ENCODE peak calls at places on chromosomes 1 and 21, in four cellular contexts. I is HFF-Myc; B is activated naive CD8-positive, alpha-beta T cell treated with anti-CD3 and anti-CD28 coated beads, Interleukin-2, amount 50 U/mL, for 24 hours; E is EL. L is an unnamed sample.

GRCh38 chr1:40630488-40631223 is 34.8 kb downstream of the RIMS3 start:
- DNase-seq in I (no peak), B (peak), E (peak), L (peak)

GRCh38 chr1:223144431-223144830 is 1.4 kb upstream of the TLR5 start:
- DNase-seq in I (no peak), B (no peak), E (no peak), L (no peak)

GRCh38 chr1:185559684-185560310 is 174.4 kb upstream of the HMCN1 start:
- DNase-seq in I (no peak), B (peak), E (peak), L (no peak)

GRCh38 chr1:219085082-219085481 is 88.6 kb upstream of the LYPLAL1 start:
- DNase-seq in I (peak), B (no peak), E (peak), L (no peak)

GRCh38 chr1:176466514-176466913 is 3.5 kb downstream of the PAPPA2 start:
- DNase-seq in I (no peak), B (no peak), E (no peak), L (no peak)

GRCh38 chr1:14808768-14809167 is 210.3 kb downstream of the KAZN start:
- DNase-seq in I (no peak), B (no peak), E (no peak), L (no peak)

GRCh38 chr1:53633073-53633704 is 105.8 kb downstream of the GLIS1 start:
- DNase-seq in I (no peak), B (no peak), E (no peak), L (no peak)

GRCh38 chr1:6317101-6317760 is 56.3 kb upstream of the GPR153 start:
- DNase-seq in I (no peak), B (no peak), E (peak), L (no peak)

GRCh38 chr1:31576201-31576669 is at the start of gene TINAGL1:
- DNase-seq in I (no peak), B (no peak), E (no peak), L (no peak)

GRCh38 chr1:44327679-44328491 is 27.2 kb downstream of the ERI3 start:
- DNase-seq in I (peak), B (no peak), E (peak), L (peak)

GRCh38 chr1:200838676-200839445 is 33.9 kb upstream of the GPR25 start:
- DNase-seq in I (no peak), B (no peak), E (peak), L (no peak)

GRCh38 chr1:68321084-68321685 is 88.9 kb upstream of the WLS start:
- DNase-seq in I (no peak), B (no peak), E (peak), L (peak)

GRCh38 chr1:27563407-27564263 is 40.3 kb downstream of the AHDC1 start:
- DNase-seq in I (no peak), B (no peak), E (peak), L (no peak)

GRCh38 chr1:21200767-21201166 is 24.1 kb upstream of the EIF4G3 start:
- DNase-seq in I (no peak), B (no peak), E (peak), L (no peak)

GRCh38 chr1:83839566-83840173 is 159.3 kb downstream of the TTLL7 start:
- DNase-seq in I (no peak), B (no peak), E (no peak), L (no peak)

GRCh38 chr1:159091547-159092397 is 15.2 kb upstream of the AIM2 start:
- DNase-seq in I (peak), B (no peak), E (peak), L (no peak)

GRCh38 chr1:68322837-68323687 is 90.7 kb upstream of the WLS start:
- DNase-seq in I (peak), B (no peak), E (peak), L (no peak)

GRCh38 chr1:60764489-60764888 is 317.9 kb upstream of the NFIA start:
- DNase-seq in I (no peak), B (no peak), E (no peak), L (no peak)

GRCh38 chr1:204870165-204870912 is at the start of gene NFASC:
- DNase-seq in I (no peak), B (no peak), E (no peak), L (peak)

GRCh38 chr1:66933887-66934700 is 9.3 kb downstream of the MIER1 start:
- DNase-seq in I (no peak), B (no peak), E (no peak), L (no peak)

GRCh38 chr1:61504840-61505239 is 220.1 kb downstream of the TM2D1 start:
- DNase-seq in I (no peak), B (no peak), E (peak), L (no peak)

GRCh38 chr21:32276671-32277070 is 2.2 kb downstream of the MIS18A start:
- DNase-seq in I (no peak), B (no peak), E (no peak), L (no peak)

GRCh38 chr21:25887646-25888321 is 153.0 kb downstream of the GABPA start:
- DNase-seq in I (no peak), B (no peak), E (no peak), L (no peak)

GRCh38 chr21:42471716-42472330 is 24.2 kb downstream of the RSPH1 start:
- DNase-seq in I (no peak), B (no peak), E (no peak), L (no peak)

GRCh38 chr1:182495002-182495401 is 45.1 kb downstream of the RGSL1 start:
- DNase-seq in I (no peak), B (no peak), E (no peak), L (no peak)

GRCh38 chr1:12478612-12478985 is 139.4 kb downstream of the DHRS3 start:
- DNase-seq in I (no peak), B (peak), E (no peak), L (no peak)

GRCh38 chr1:207518608-207519239 is 22.8 kb downstream of the CR1 start:
- DNase-seq in I (no peak), B (no peak), E (no peak), L (no peak)

GRCh38 chr1:158087320-158087927 is 93.3 kb upstream of the CD1D start:
- DNase-seq in I (peak), B (peak), E (peak), L (peak)

GRCh38 chr1:202964755-202965440 is 2.2 kb downstream of the CYB5R1 start:
- DNase-seq in I (no peak), B (no peak), E (peak), L (no peak)

GRCh38 chr21:27171704-27172103 is 204.8 kb upstream of the ADAMTS5 start:
- DNase-seq in I (no peak), B (no peak), E (peak), L (no peak)

GRCh38 chr1:109105881-109106280 is 8.0 kb upstream of the ELAPOR1 start:
- DNase-seq in I (no peak), B (no peak), E (no peak), L (no peak)

GRCh38 chr1:154423303-154423987 is 18.3 kb downstream of the IL6R start:
- DNase-seq in I (no peak), B (no peak), E (peak), L (no peak)

GRCh38 chr1:198156745-198157240 is at the start of gene NEK7:
- DNase-seq in I (no peak), B (peak), E (peak), L (peak)